ENCODE peak calls at places on chromosomes 11 and 22, in seven cellular contexts. R is GM23338; U is tibial artery; B is fibroblast of lung; L is kidney epithelial cell; V is CD8-positive, alpha-beta memory T cell; H is right cardiac atrium. A is an unnamed sample. For H3K27me3, the result is how much of the 10 kb centered on the place peaks cover.

GRCh38 chr11:100825610-100826009 is 138.5 kb downstream of the ARHGAP42 start:
- DNase-seq in R (no peak), U (no peak), B (no peak), L (no peak), V (no peak), H (no peak), A (no peak)

GRCh38 chr22:48351376-48352085 is 1476.1 kb downstream of the BRD1 start:
- DNase-seq in R (no peak), U (no peak), B (no peak), L (no peak), V (no peak), H (no peak), A (no peak)

GRCh38 chr11:114026355-114026754 is 33.2 kb upstream of the ZBTB16 start:
- DNase-seq in R (peak), U (no peak), B (peak), L (no peak), V (peak), H (no peak), A (no peak)

GRCh38 chr11:86627776-86628455 is 44.5 kb downstream of the ME3 start:
- DNase-seq in R (no peak), U (peak), B (no peak), L (no peak), V (no peak), H (peak), A (no peak)

GRCh38 chr11:64485077-64485476 is 105.9 kb upstream of the SLC22A12 start:
- DNase-seq in R (peak), U (no peak), B (no peak), L (no peak), V (no peak), H (no peak), A (no peak)

GRCh38 chr22:30572840-30573593 is 1.4 kb downstream of the GAL3ST1 start:
- DNase-seq in R (no peak), U (no peak), B (no peak), L (no peak), V (no peak), H (no peak), A (no peak)

GRCh38 chr11:78691215-78691614 is 116.6 kb upstream of the NARS2 start:
- DNase-seq in R (no peak), U (no peak), B (peak), L (no peak), V (no peak), H (no peak), A (no peak)

GRCh38 chr11:82899191-82899820 is 924 bp downstream of the PRCP start:
- DNase-seq in R (no peak), U (no peak), B (no peak), L (no peak), V (no peak), H (no peak), A (peak)

GRCh38 chr11:74112877-74113276 is 57.9 kb downstream of the C2CD3 start:
- DNase-seq in R (no peak), U (no peak), B (no peak), L (no peak), V (no peak), H (no peak), A (no peak)

GRCh38 chr11:134741453-134742227 is 329.6 kb upstream of the B3GAT1 start:
- DNase-seq in R (no peak), U (no peak), B (peak), L (no peak), V (no peak), H (no peak), A (no peak)

GRCh38 chr11:130892847-130893246 is 23.4 kb downstream of the SNX19 start:
- DNase-seq in R (peak), U (no peak), B (no peak), L (no peak), V (no peak), H (no peak), A (no peak)

GRCh38 chr11:127925430-127925829 is 661.9 kb downstream of the ETS1 start:
- DNase-seq in R (no peak), U (no peak), B (peak), L (peak), V (no peak), H (no peak), A (no peak)

GRCh38 chr22:26457661-26458272 is 25.8 kb downstream of the HPS4 start:
- DNase-seq in R (no peak), U (no peak), B (no peak), L (no peak), V (no peak), H (no peak), A (no peak)

GRCh38 chr11:111936045-111936400 is 1.1 kb upstream of the DIXDC1 start:
- DNase-seq in R (no peak), U (no peak), B (no peak), L (no peak), V (no peak), H (no peak), A (no peak)

GRCh38 chr22:50705219-50705691 is 32.6 kb downstream of the SHANK3 start:
- DNase-seq in R (peak), U (no peak), B (peak), L (peak), V (no peak), H (peak), A (no peak)

GRCh38 chr22:19709063-19709769 is 5.1 kb upstream of the SEPTIN5 start:
- DNase-seq in R (no peak), U (peak), B (no peak), L (no peak), V (no peak), H (peak), A (no peak)

GRCh38 chr22:31870890-31871289 is 73.4 kb upstream of the YWHAH start:
- DNase-seq in R (no peak), U (no peak), B (peak), L (no peak), V (no peak), H (no peak), A (no peak)

GRCh38 chr22:44939451-44939850 is 70.4 kb downstream of the PHF21B start:
- DNase-seq in R (no peak), U (no peak), B (no peak), L (no peak), V (no peak), H (no peak), A (no peak)
- H3K27me3 ChIP-seq in R (under half), U (half or more), B (under half), L (under half), V (under half), H (under half), A (under half)

GRCh38 chr22:41022470-41023298 is 69.7 kb upstream of the EP300 start:
- DNase-seq in R (peak), U (peak), B (peak), L (no peak), V (peak), H (peak), A (peak)

GRCh38 chr22:41028841-41029240 is 63.6 kb upstream of the EP300 start:
- DNase-seq in R (no peak), U (no peak), B (peak), L (peak), V (no peak), H (no peak), A (no peak)

GRCh38 chr22:41021655-41022454 is 70.5 kb upstream of the EP300 start:
- DNase-seq in R (peak), U (peak), B (peak), L (no peak), V (peak), H (peak), A (peak)

GRCh38 chr22:41021039-41021654 is 70.0 kb downstream of the RBX1 start:
- DNase-seq in R (peak), U (no peak), B (no peak), L (no peak), V (no peak), H (no peak), A (no peak)

GRCh38 chr22:41023299-41023623 is 69.1 kb upstream of the EP300 start:
- DNase-seq in R (no peak), U (no peak), B (no peak), L (no peak), V (no peak), H (no peak), A (no peak)
- H3K4me3 ChIP-seq in R (peak), U (no peak), B (no peak), L (no peak), V (no peak), H (no peak), A (no peak)

DNA sequence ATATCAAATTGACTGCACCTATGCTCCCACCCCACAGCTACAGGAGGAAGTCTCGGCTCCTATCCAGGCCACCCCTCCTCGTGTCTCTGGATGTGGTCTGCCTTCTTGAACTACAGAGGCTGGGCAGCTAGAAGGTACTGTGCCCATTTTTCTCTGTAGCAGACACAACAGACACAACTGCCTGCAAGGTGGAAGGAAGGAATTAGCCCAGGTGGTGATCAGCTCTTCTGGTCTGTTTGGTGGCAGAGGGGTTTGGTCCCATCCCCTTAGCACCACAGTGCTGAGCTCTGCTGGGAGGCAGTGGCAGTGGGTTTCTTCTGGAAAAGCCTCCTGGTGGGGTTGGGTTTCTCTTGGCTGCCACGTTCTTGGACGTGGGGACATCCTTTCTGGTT is 132.5 kb downstream of the MPPED1 start:
- DNase-seq in R (no peak), U (no peak), B (no peak), L (no peak), V (no peak), H (no peak), A (no peak)
- H3K27me3 ChIP-seq in R (under half), U (under half), B (under half), L (under half), V (under half), H (under half), A (under half)

GRCh38 chr22:37739611-37740049 is 42.8 kb downstream of the TRIOBP start:
- DNase-seq in R (no peak), U (peak), B (no peak), L (no peak), V (no peak), H (peak), A (no peak)
- H3K4me3 ChIP-seq in R (no peak), U (no peak), B (no peak), L (no peak), V (no peak), H (no peak), A (no peak)

GRCh38 chr11:2929880-2930704 is 872 bp upstream of the PHLDA2 start:
- DNase-seq in R (peak), U (peak), B (peak), L (no peak), V (no peak), H (peak), A (no peak)
- H3K27me3 ChIP-seq in R (under half), U (under half), B (under half), L (under half), V (under half), H (under half), A (under half)

DNA sequence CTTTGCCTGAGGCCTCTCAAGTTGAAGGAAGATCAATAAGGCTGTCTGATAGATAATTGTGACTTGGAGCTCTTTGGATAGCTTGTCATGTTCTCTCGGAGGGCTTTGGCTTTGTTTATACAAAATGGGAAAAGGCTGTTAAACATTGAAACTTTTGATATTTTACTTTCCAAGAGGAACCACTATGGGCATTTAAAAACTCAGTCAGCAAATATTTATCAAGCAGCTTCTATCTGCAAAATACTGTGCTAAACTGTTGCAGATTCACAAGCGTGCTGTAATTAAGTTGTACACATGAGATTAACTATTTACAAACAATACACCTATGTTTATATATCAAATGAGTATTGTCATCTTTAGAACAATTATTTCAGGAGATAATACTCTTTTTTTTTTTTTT is 34.5 kb upstream of the SORL1 start:
- DNase-seq in R (no peak), U (no peak), B (no peak), L (no peak), V (no peak), H (no peak), A (no peak)
- H3K4me3 ChIP-seq in R (no peak), U (no peak), B (no peak), L (no peak), V (peak), H (no peak), A (no peak)